ENCODE peak calls at places on chromosome 6, in eight cellular contexts. K, Q, V, E, B, W, Z and H are unnamed samples.

GRCh38 chr6:122770835-122771601 is 8.5 kb upstream of the FABP7 start:
- DNase-seq in K (no peak), Q (no peak), V (no peak), E (no peak), B (no peak), W (no peak), Z (no peak), H (no peak)

GRCh38 chr6:142746524-142746923 is 198.5 kb downstream of the HIVEP2 start:
- DNase-seq in K (peak; percentile 36), Q (peak; percentile 20), V (no peak), E (peak; percentile 63), B (no peak), W (no peak), Z (no peak), H (no peak)

GRCh38 chr6:1965596-1966224 is 279.7 kb downstream of the GMDS start:
- DNase-seq in K (no peak), Q (no peak), V (no peak), E (no peak), B (no peak), W (no peak), Z (no peak), H (no peak)

GRCh38 chr6:132147530-132148011 is 196.4 kb upstream of the CCN2 start:
- DNase-seq in K (no peak), Q (no peak), V (no peak), E (peak; percentile 70), B (peak; percentile 100), W (no peak), Z (no peak), H (no peak)

GRCh38 chr6:156984178-156984738 is 207.1 kb downstream of the ARID1B start:
- DNase-seq in K (no peak), Q (no peak), V (no peak), E (peak; percentile 32), B (no peak), W (no peak), Z (no peak), H (no peak)

GRCh38 chr6:146968041-146968760 is 236.0 kb upstream of the STXBP5 start:
- DNase-seq in K (no peak), Q (no peak), V (no peak), E (peak; percentile 80), B (peak; percentile 53), W (no peak), Z (no peak), H (no peak)

GRCh38 chr6:26392932-26393636 is 9.0 kb upstream of the BTN3A1 start:
- DNase-seq in K (no peak), Q (no peak), V (no peak), E (no peak), B (no peak), W (no peak), Z (no peak), H (no peak)

GRCh38 chr6:67064323-67064722 is 1357.3 kb upstream of the EYS start:
- DNase-seq in K (no peak), Q (no peak), V (no peak), E (no peak), B (no peak), W (no peak), Z (no peak), H (no peak)

GRCh38 chr6:90483116-90483839 is 103.6 kb downstream of the MAP3K7 start:
- DNase-seq in K (no peak), Q (no peak), V (no peak), E (peak; percentile 24), B (peak; percentile 19), W (no peak), Z (no peak), H (no peak)